ENCODE peak calls at places on chromosome 18, in six cellular contexts. Q is spleen, Z is hepatocyte, D is H9, Y is AG04450, C is psoas muscle. F is an unnamed sample.

GRCh38 chr18:62606106-62606505 is 83.3 kb downstream of the ZCCHC2 start:
- DNase-seq in Q (no peak), Z (no peak), D (no peak), Y (no peak), C (no peak), F (no peak)

GRCh38 chr18:13480856-13481255 is 245.5 kb downstream of the FAM210A start:
- DNase-seq in Q (no peak), Z (no peak), D (no peak), Y (no peak), C (no peak), F (no peak)

GRCh38 chr18:27952741-27953140 is 224.2 kb downstream of the CDH2 start:
- DNase-seq in Q (no peak), Z (no peak), D (no peak), Y (no peak), C (no peak), F (no peak)

GRCh38 chr18:8785261-8785660 is 79.9 kb downstream of the MTCL1 start:
- DNase-seq in Q (no peak), Z (no peak), D (no peak), Y (no peak), C (no peak), F (no peak)

GRCh38 chr18:43526436-43527150 is 249.3 kb upstream of the SYT4 start:
- DNase-seq in Q (no peak), Z (no peak), D (no peak), Y (no peak), C (no peak), F (no peak)

GRCh38 chr18:69636529-69637301 is 236.0 kb downstream of the DOK6 start:
- DNase-seq in Q (no peak), Z (no peak), D (peak; percentile 47), Y (no peak), C (no peak), F (no peak)

GRCh38 chr18:35926884-35927283 is 45.6 kb upstream of the RMP24 start:
- DNase-seq in Q (no peak), Z (no peak), D (no peak), Y (no peak), C (no peak), F (no peak)

GRCh38 chr18:38525039-38525438 is 959.4 kb upstream of the CELF4 start:
- DNase-seq in Q (no peak), Z (no peak), D (no peak), Y (no peak), C (no peak), F (no peak)

GRCh38 chr18:42780171-42780570 is 335.3 kb downstream of the RIT2 start:
- DNase-seq in Q (no peak), Z (no peak), D (no peak), Y (no peak), C (no peak), F (no peak)

GRCh38 chr18:67302043-67302442 is 214.5 kb downstream of the DSEL start:
- DNase-seq in Q (no peak), Z (no peak), D (no peak), Y (no peak), C (no peak), F (peak; percentile 1)

GRCh38 chr18:54382733-54383252 is 25.1 kb downstream of the C18orf54 start:
- DNase-seq in Q (no peak), Z (no peak), D (no peak), Y (no peak), C (no peak), F (no peak)

GRCh38 chr18:21853020-21853419 is 112.4 kb downstream of the MIB1 start:
- DNase-seq in Q (no peak), Z (no peak), D (no peak), Y (peak; percentile 26), C (no peak), F (no peak)

GRCh38 chr18:9643549-9643948 is 29.2 kb upstream of the PPP4R1 start:
- DNase-seq in Q (no peak), Z (peak; percentile 85), D (peak; percentile 76), Y (peak; percentile 89), C (no peak), F (peak; percentile 93)

GRCh38 chr18:64017870-64018269 is 48.0 kb downstream of the SERPINB8 start:
- DNase-seq in Q (no peak), Z (peak; percentile 46), D (no peak), Y (no peak), C (no peak), F (peak; percentile 18)

GRCh38 chr18:75714766-75715165 is 287.3 kb upstream of the SMIM21 start:
- DNase-seq in Q (no peak), Z (no peak), D (no peak), Y (no peak), C (no peak), F (no peak)

GRCh38 chr18:76098728-76099514 is 396.1 kb downstream of the ZNF516 start:
- DNase-seq in Q (no peak), Z (no peak), D (no peak), Y (no peak), C (no peak), F (no peak)

GRCh38 chr18:9513971-9514512 is 38.7 kb downstream of the RALBP1 start:
- DNase-seq in Q (no peak), Z (no peak), D (no peak), Y (peak; percentile 36), C (no peak), F (peak; percentile 64)

GRCh38 chr18:23412351-23412964 is 40.6 kb upstream of the RIOK3 start:
- DNase-seq in Q (no peak), Z (no peak), D (no peak), Y (no peak), C (no peak), F (no peak)

GRCh38 chr18:35040988-35041751 is at the start of gene MAPRE2:
- DNase-seq in Q (peak; percentile 100), Z (peak; percentile 99), D (peak; percentile 99), Y (peak; percentile 95), C (peak; percentile 100), F (peak; percentile 79)

GRCh38 chr18:48022531-48023330 is 92.3 kb upstream of the SMAD2 start:
- DNase-seq in Q (no peak), Z (peak; percentile 76), D (no peak), Y (no peak), C (no peak), F (peak; percentile 23)

GRCh38 chr18:49041677-49042570 is 91.2 kb upstream of the SMAD7 start:
- DNase-seq in Q (no peak), Z (peak; percentile 57), D (peak; percentile 65), Y (peak; percentile 29), C (no peak), F (peak; percentile 11)

DNA sequence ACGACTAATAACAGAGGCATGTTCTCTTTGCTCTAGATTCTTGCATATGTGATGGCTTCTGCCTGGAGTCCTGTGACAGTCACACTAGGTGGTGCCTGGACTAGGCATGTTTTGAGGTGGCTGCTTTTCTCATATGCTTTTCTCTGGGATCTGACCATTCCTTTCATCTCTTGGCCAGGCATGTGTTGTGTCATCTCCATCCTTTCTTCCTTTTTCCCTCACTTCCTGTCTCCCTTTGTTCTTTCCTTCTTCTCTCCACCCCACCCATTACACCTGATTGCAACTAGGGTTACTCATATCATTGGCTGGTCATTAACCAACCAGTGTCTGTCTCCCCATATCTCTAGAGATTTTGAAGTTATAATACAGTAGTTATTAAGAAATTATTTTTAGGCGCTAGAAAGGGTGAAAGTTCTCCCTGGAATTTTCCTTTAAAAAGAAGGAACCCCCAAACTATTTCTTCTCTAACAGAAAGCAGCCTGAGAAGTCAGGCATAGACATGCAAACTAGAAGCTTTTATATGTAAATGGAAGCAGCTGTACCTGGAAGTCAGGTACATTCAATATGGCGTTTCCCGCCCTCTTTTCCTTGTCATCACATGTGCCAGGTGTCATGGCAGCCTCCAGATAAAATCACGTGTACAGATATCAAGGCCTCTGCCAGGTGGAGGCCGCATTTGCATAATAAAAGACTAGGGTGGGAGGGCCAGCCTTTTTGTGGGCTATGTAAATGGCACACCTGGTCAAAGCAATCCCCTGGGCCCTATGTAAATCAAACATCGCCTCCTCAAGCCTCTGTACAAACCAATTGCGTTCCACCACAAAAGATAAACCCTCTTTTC is 220.4 kb upstream of the MEX3C start:
- DNase-seq in Q (no peak), Z (no peak), D (peak; percentile 98), Y (no peak), C (no peak), F (no peak)
- H3K27ac ChIP-seq in Q (no peak overlapping the region), Z (no peak overlapping the region), D (peak overlapping the region; percentile 100), Y (no peak overlapping the region), C (no peak overlapping the region), F (no peak overlapping the region)

GRCh38 chr18:78685980-78686530 is 293.6 kb upstream of the SALL3 start:
- DNase-seq in Q (no peak), Z (no peak), D (no peak), Y (no peak), C (no peak), F (no peak)

GRCh38 chr18:78687736-78688135 is 291.9 kb upstream of the SALL3 start:
- DNase-seq in Q (no peak), Z (no peak), D (no peak), Y (no peak), C (no peak), F (no peak)

GRCh38 chr18:78683191-78684010 is 296.2 kb upstream of the SALL3 start:
- DNase-seq in Q (no peak), Z (no peak), D (no peak), Y (no peak), C (no peak), F (no peak)

GRCh38 chr18:78686976-78687685 is 292.5 kb upstream of the SALL3 start:
- DNase-seq in Q (no peak), Z (no peak), D (no peak), Y (no peak), C (no peak), F (no peak)

GRCh38 chr18:78685250-78685979 is 294.2 kb upstream of the SALL3 start:
- DNase-seq in Q (no peak), Z (no peak), D (no peak), Y (no peak), C (no peak), F (no peak)
- TF ChIP-seq CTCF in Q (no peak), Z (no peak), D (no peak), Y (no peak), C (no peak), F (no peak)

GRCh38 chr18:56089607-56090258 is 501.7 kb upstream of the TCF4 start:
- DNase-seq in Q (no peak), Z (no peak), D (no peak), Y (no peak), C (no peak), F (no peak)
- H3K27ac ChIP-seq in Q (no peak overlapping the region), Z (no peak overlapping the region), D (no peak overlapping the region), Y (no peak overlapping the region), C (no peak overlapping the region), F (no peak overlapping the region)

GRCh38 chr18:50042611-50043010 is 152.3 kb downstream of the MYO5B start:
- DNase-seq in Q (no peak), Z (no peak), D (peak; percentile 34), Y (no peak), C (no peak), F (no peak)

GRCh38 chr18:50045126-50045525 is 149.8 kb downstream of the MYO5B start:
- DNase-seq in Q (no peak), Z (no peak), D (no peak), Y (no peak), C (no peak), F (no peak)

GRCh38 chr18:50039736-50040135 is 155.2 kb downstream of the MYO5B start:
- DNase-seq in Q (no peak), Z (no peak), D (no peak), Y (no peak), C (no peak), F (no peak)

GRCh38 chr18:50038448-50038847 is 156.5 kb downstream of the MYO5B start:
- DNase-seq in Q (no peak), Z (no peak), D (no peak), Y (no peak), C (no peak), F (no peak)

DNA sequence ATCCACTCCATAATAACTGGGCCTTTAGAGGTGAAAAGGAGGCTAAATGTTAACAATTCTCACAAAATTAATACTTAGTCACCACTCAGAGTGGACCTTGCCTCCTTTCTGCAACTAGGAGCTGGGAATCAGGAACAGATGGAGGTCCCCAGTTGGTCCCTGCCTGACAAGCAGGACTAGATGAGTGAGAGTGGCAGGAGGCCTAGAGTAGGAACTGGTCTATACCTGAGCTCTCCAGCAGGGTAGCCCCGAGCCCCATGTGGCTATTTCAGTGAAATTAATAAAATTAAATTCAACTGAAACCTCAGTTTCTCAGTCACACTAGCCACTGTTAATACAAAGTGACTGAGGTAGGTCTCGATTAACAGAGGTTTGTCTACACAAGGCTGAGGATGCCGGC is 150.5 kb downstream of the MYO5B start:
- DNase-seq in Q (no peak), Z (peak; percentile 21), D (peak; percentile 35), Y (no peak), C (no peak), F (no peak)
- TF ChIP-seq CTCF in Q (no peak), Z (no peak), D (peak; percentile 56), Y (no peak), C (no peak), F (no peak)